ENCODE peak calls at places on chromosome 20, in eight cellular contexts. One of them, this sample, is unnamed.

GRCh38 chr20:48060841-48061720 is 275.8 kb upstream of the SULF2 start:
- DNase-seq in neural crest cell: no peak
- DNase-seq in RWPE1: no peak
- DNase-seq in psoas muscle: no peak
- DNase-seq in retinal pigment epithelial cell: no peak
- DNase-seq in IMR-90: no peak
- DNase-seq in astrocyte of the spinal cord: no peak
- DNase-seq in uterus: no peak
- DNase-seq in this sample: no peak

GRCh38 chr20:48910360-48910781 is 11.1 kb upstream of the ARFGEF2 start:
- DNase-seq in neural crest cell: no peak
- DNase-seq in RWPE1: no peak
- DNase-seq in psoas muscle: no peak
- DNase-seq in retinal pigment epithelial cell: no peak
- DNase-seq in IMR-90: no peak
- DNase-seq in astrocyte of the spinal cord: peak
- DNase-seq in uterus: no peak
- DNase-seq in this sample: no peak

GRCh38 chr20:37276494-37277252 is 12.8 kb upstream of the MANBAL start:
- DNase-seq in neural crest cell: no peak
- DNase-seq in RWPE1: peak
- DNase-seq in psoas muscle: peak
- DNase-seq in retinal pigment epithelial cell: no peak
- DNase-seq in IMR-90: peak
- DNase-seq in astrocyte of the spinal cord: peak
- DNase-seq in uterus: peak
- DNase-seq in this sample: peak

GRCh38 chr20:52150440-52151258 is 40.9 kb downstream of the ZFP64 start:
- DNase-seq in neural crest cell: peak
- DNase-seq in RWPE1: peak
- DNase-seq in psoas muscle: no peak
- DNase-seq in retinal pigment epithelial cell: no peak
- DNase-seq in IMR-90: peak
- DNase-seq in astrocyte of the spinal cord: peak
- DNase-seq in uterus: no peak
- DNase-seq in this sample: peak

GRCh38 chr20:49323622-49324238 is 45.9 kb upstream of the ZNFX1 start:
- DNase-seq in neural crest cell: no peak
- DNase-seq in RWPE1: peak
- DNase-seq in psoas muscle: no peak
- DNase-seq in retinal pigment epithelial cell: no peak
- DNase-seq in IMR-90: peak
- DNase-seq in astrocyte of the spinal cord: peak
- DNase-seq in uterus: no peak
- DNase-seq in this sample: peak

GRCh38 chr20:48131581-48131980 is 346.3 kb upstream of the SULF2 start:
- DNase-seq in neural crest cell: no peak
- DNase-seq in RWPE1: no peak
- DNase-seq in psoas muscle: no peak
- DNase-seq in retinal pigment epithelial cell: no peak
- DNase-seq in IMR-90: no peak
- DNase-seq in astrocyte of the spinal cord: no peak
- DNase-seq in uterus: peak
- DNase-seq in this sample: no peak

GRCh38 chr20:61724376-61724775 is 341.3 kb downstream of the TAF4 start:
- DNase-seq in neural crest cell: no peak
- DNase-seq in RWPE1: no peak
- DNase-seq in psoas muscle: no peak
- DNase-seq in retinal pigment epithelial cell: no peak
- DNase-seq in IMR-90: no peak
- DNase-seq in astrocyte of the spinal cord: peak
- DNase-seq in uterus: no peak
- DNase-seq in this sample: no peak

GRCh38 chr20:59850018-59850641 is 83.3 kb downstream of the SYCP2 start:
- DNase-seq in neural crest cell: no peak
- DNase-seq in RWPE1: peak
- DNase-seq in psoas muscle: no peak
- DNase-seq in retinal pigment epithelial cell: no peak
- DNase-seq in IMR-90: peak
- DNase-seq in astrocyte of the spinal cord: peak
- DNase-seq in uterus: no peak
- DNase-seq in this sample: peak

GRCh38 chr20:54113553-54113952 is 43.2 kb upstream of the BCAS1 start:
- DNase-seq in neural crest cell: no peak
- DNase-seq in RWPE1: no peak
- DNase-seq in psoas muscle: no peak
- DNase-seq in retinal pigment epithelial cell: no peak
- DNase-seq in IMR-90: no peak
- DNase-seq in astrocyte of the spinal cord: no peak
- DNase-seq in uterus: no peak
- DNase-seq in this sample: no peak

GRCh38 chr20:37282558-37282957 is 6.9 kb upstream of the MANBAL start:
- DNase-seq in neural crest cell: no peak
- DNase-seq in RWPE1: peak
- DNase-seq in psoas muscle: no peak
- DNase-seq in retinal pigment epithelial cell: no peak
- DNase-seq in IMR-90: peak
- DNase-seq in astrocyte of the spinal cord: peak
- DNase-seq in uterus: peak
- DNase-seq in this sample: no peak

GRCh38 chr20:15911557-15911956 is 661.7 kb downstream of the KIF16B start:
- DNase-seq in neural crest cell: no peak
- DNase-seq in RWPE1: no peak
- DNase-seq in psoas muscle: no peak
- DNase-seq in retinal pigment epithelial cell: no peak
- DNase-seq in IMR-90: no peak
- DNase-seq in astrocyte of the spinal cord: no peak
- DNase-seq in uterus: no peak
- DNase-seq in this sample: no peak

GRCh38 chr20:22312744-22313346 is 271.5 kb downstream of the FOXA2 start:
- DNase-seq in neural crest cell: peak
- DNase-seq in RWPE1: peak
- DNase-seq in psoas muscle: no peak
- DNase-seq in retinal pigment epithelial cell: no peak
- DNase-seq in IMR-90: peak
- DNase-seq in astrocyte of the spinal cord: peak
- DNase-seq in uterus: no peak
- DNase-seq in this sample: peak

GRCh38 chr20:59152559-59153354 is 10.9 kb upstream of the ZNF831 start:
- DNase-seq in neural crest cell: no peak
- DNase-seq in RWPE1: no peak
- DNase-seq in psoas muscle: no peak
- DNase-seq in retinal pigment epithelial cell: no peak
- DNase-seq in IMR-90: no peak
- DNase-seq in astrocyte of the spinal cord: no peak
- DNase-seq in uterus: no peak
- DNase-seq in this sample: no peak

GRCh38 chr20:59831024-59831900 is 102.2 kb downstream of the SYCP2 start:
- DNase-seq in neural crest cell: no peak
- DNase-seq in RWPE1: peak
- DNase-seq in psoas muscle: no peak
- DNase-seq in retinal pigment epithelial cell: no peak
- DNase-seq in IMR-90: no peak
- DNase-seq in astrocyte of the spinal cord: no peak
- DNase-seq in uterus: no peak
- DNase-seq in this sample: peak

GRCh38 chr20:50129662-50130345 is 16.9 kb upstream of the UBE2V1 start:
- DNase-seq in neural crest cell: no peak
- DNase-seq in RWPE1: peak
- DNase-seq in psoas muscle: no peak
- DNase-seq in retinal pigment epithelial cell: no peak
- DNase-seq in IMR-90: peak
- DNase-seq in astrocyte of the spinal cord: no peak
- DNase-seq in uterus: no peak
- DNase-seq in this sample: no peak

GRCh38 chr20:43189614-43190331 is at the start of gene PTPRT:
- DNase-seq in neural crest cell: no peak
- DNase-seq in RWPE1: no peak
- DNase-seq in psoas muscle: no peak
- DNase-seq in retinal pigment epithelial cell: no peak
- DNase-seq in IMR-90: no peak
- DNase-seq in astrocyte of the spinal cord: no peak
- DNase-seq in uterus: no peak
- DNase-seq in this sample: peak

GRCh38 chr20:61589055-61589385 is 337.0 kb downstream of the CDH4 start:
- DNase-seq in neural crest cell: no peak
- DNase-seq in RWPE1: peak
- DNase-seq in psoas muscle: no peak
- DNase-seq in retinal pigment epithelial cell: peak
- DNase-seq in IMR-90: peak
- DNase-seq in astrocyte of the spinal cord: peak
- DNase-seq in uterus: no peak
- DNase-seq in this sample: no peak

GRCh38 chr20:50572922-50573777 is 63.0 kb downstream of the PTPN1 start:
- DNase-seq in neural crest cell: no peak
- DNase-seq in RWPE1: no peak
- DNase-seq in psoas muscle: peak
- DNase-seq in retinal pigment epithelial cell: peak
- DNase-seq in IMR-90: peak
- DNase-seq in astrocyte of the spinal cord: peak
- DNase-seq in uterus: no peak
- DNase-seq in this sample: no peak

GRCh38 chr20:5090191-5090590 is 29.6 kb downstream of the PCNA start:
- DNase-seq in neural crest cell: no peak
- DNase-seq in RWPE1: no peak
- DNase-seq in psoas muscle: no peak
- DNase-seq in retinal pigment epithelial cell: no peak
- DNase-seq in IMR-90: no peak
- DNase-seq in astrocyte of the spinal cord: no peak
- DNase-seq in uterus: no peak
- DNase-seq in this sample: peak

GRCh38 chr20:49344975-49345374 is 67.1 kb upstream of the ZNFX1 start:
- DNase-seq in neural crest cell: no peak
- DNase-seq in RWPE1: peak
- DNase-seq in psoas muscle: peak
- DNase-seq in retinal pigment epithelial cell: peak
- DNase-seq in IMR-90: peak
- DNase-seq in astrocyte of the spinal cord: peak
- DNase-seq in uterus: peak
- DNase-seq in this sample: no peak

GRCh38 chr20:24781061-24781980 is 167.7 kb upstream of the CST7 start:
- DNase-seq in neural crest cell: no peak
- DNase-seq in RWPE1: peak
- DNase-seq in psoas muscle: peak
- DNase-seq in retinal pigment epithelial cell: no peak
- DNase-seq in IMR-90: peak
- DNase-seq in astrocyte of the spinal cord: peak
- DNase-seq in uterus: no peak
- DNase-seq in this sample: no peak
- TF ChIP-seq CTCF in neural crest cell: peak
- TF ChIP-seq CTCF in RWPE1: no peak
- TF ChIP-seq CTCF in psoas muscle: peak
- TF ChIP-seq CTCF in retinal pigment epithelial cell: peak
- TF ChIP-seq CTCF in IMR-90: peak
- TF ChIP-seq CTCF in astrocyte of the spinal cord: peak
- TF ChIP-seq CTCF in uterus: no peak
- TF ChIP-seq CTCF in this sample: peak

GRCh38 chr20:35619196-35620095 is 3.8 kb downstream of the SPAG4 start:
- DNase-seq in neural crest cell: peak
- DNase-seq in RWPE1: peak
- DNase-seq in psoas muscle: peak
- DNase-seq in retinal pigment epithelial cell: peak
- DNase-seq in IMR-90: peak
- DNase-seq in astrocyte of the spinal cord: peak
- DNase-seq in uterus: peak
- DNase-seq in this sample: peak

GRCh38 chr20:35618372-35619131 is 2.9 kb downstream of the SPAG4 start:
- DNase-seq in neural crest cell: no peak
- DNase-seq in RWPE1: peak
- DNase-seq in psoas muscle: no peak
- DNase-seq in retinal pigment epithelial cell: peak
- DNase-seq in IMR-90: peak
- DNase-seq in astrocyte of the spinal cord: peak
- DNase-seq in uterus: peak
- DNase-seq in this sample: peak

GRCh38 chr20:35620818-35621559 is 5.4 kb downstream of the SPAG4 start:
- DNase-seq in neural crest cell: no peak
- DNase-seq in RWPE1: no peak
- DNase-seq in psoas muscle: no peak
- DNase-seq in retinal pigment epithelial cell: no peak
- DNase-seq in IMR-90: no peak
- DNase-seq in astrocyte of the spinal cord: no peak
- DNase-seq in uterus: no peak
- DNase-seq in this sample: no peak

GRCh38 chr20:35618032-35618371 is 2.4 kb downstream of the SPAG4 start:
- DNase-seq in neural crest cell: no peak
- DNase-seq in RWPE1: no peak
- DNase-seq in psoas muscle: no peak
- DNase-seq in retinal pigment epithelial cell: no peak
- DNase-seq in IMR-90: no peak
- DNase-seq in astrocyte of the spinal cord: no peak
- DNase-seq in uterus: peak
- DNase-seq in this sample: no peak

GRCh38 chr20:35621560-35621946 is 5.9 kb downstream of the SPAG4 start:
- DNase-seq in neural crest cell: no peak
- DNase-seq in RWPE1: no peak
- DNase-seq in psoas muscle: no peak
- DNase-seq in retinal pigment epithelial cell: no peak
- DNase-seq in IMR-90: no peak
- DNase-seq in astrocyte of the spinal cord: no peak
- DNase-seq in uterus: no peak
- DNase-seq in this sample: no peak
- TF ChIP-seq CTCF in neural crest cell: peak
- TF ChIP-seq CTCF in RWPE1: no peak
- TF ChIP-seq CTCF in psoas muscle: no peak
- TF ChIP-seq CTCF in retinal pigment epithelial cell: peak
- TF ChIP-seq CTCF in IMR-90: no peak
- TF ChIP-seq CTCF in astrocyte of the spinal cord: peak
- TF ChIP-seq CTCF in uterus: no peak
- TF ChIP-seq CTCF in this sample: no peak

GRCh38 chr20:32189691-32190607 is 17.6 kb downstream of the PLAGL2 start:
- DNase-seq in neural crest cell: peak
- DNase-seq in RWPE1: no peak
- DNase-seq in psoas muscle: peak
- DNase-seq in retinal pigment epithelial cell: no peak
- DNase-seq in IMR-90: peak
- DNase-seq in astrocyte of the spinal cord: peak
- DNase-seq in uterus: peak
- DNase-seq in this sample: peak
- TF ChIP-seq CTCF in neural crest cell: no peak
- TF ChIP-seq CTCF in RWPE1: no peak
- TF ChIP-seq CTCF in psoas muscle: no peak
- TF ChIP-seq CTCF in retinal pigment epithelial cell: no peak
- TF ChIP-seq CTCF in IMR-90: no peak
- TF ChIP-seq CTCF in astrocyte of the spinal cord: no peak
- TF ChIP-seq CTCF in uterus: peak
- TF ChIP-seq CTCF in this sample: no peak

DNA sequence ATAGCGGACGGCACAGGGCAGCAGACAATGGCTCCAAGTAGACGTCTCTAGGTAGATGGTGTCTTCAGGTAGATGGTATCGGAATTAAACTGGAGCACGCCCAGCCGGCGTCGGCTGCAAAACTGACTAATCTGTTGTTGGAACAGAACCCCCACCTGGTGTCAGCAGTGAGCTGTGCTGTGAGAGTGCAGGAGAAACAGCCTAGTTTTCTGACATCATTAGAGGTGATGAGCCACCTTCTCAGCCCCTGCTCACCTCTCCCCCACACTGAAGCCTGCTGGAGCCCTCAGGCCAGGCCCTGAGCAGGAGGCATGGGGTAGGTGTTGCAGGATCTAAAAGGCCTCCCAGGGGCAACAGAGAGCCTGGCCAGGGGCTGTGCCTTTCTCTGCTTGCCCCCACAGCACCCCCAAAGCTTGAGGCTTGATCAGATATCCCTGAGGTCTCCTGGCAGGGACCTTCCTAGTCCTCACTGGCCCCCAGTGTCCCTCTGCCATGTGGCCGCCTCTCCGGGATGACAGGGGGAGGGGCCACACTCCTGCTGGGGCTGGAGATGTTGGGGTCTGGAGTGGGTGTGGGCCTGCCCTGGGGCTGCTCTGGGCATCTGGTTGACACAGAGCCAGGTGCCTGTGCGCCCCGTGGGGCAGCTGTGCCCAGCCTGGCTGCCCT is 6.9 kb upstream of the HELZ2 start:
- DNase-seq in neural crest cell: no peak
- DNase-seq in RWPE1: peak
- DNase-seq in psoas muscle: no peak
- DNase-seq in retinal pigment epithelial cell: no peak
- DNase-seq in IMR-90: peak
- DNase-seq in astrocyte of the spinal cord: peak
- DNase-seq in uterus: peak
- DNase-seq in this sample: peak
- TF ChIP-seq CTCF in neural crest cell: peak
- TF ChIP-seq CTCF in RWPE1: peak
- TF ChIP-seq CTCF in psoas muscle: no peak
- TF ChIP-seq CTCF in retinal pigment epithelial cell: peak
- TF ChIP-seq CTCF in IMR-90: peak
- TF ChIP-seq CTCF in astrocyte of the spinal cord: peak
- TF ChIP-seq CTCF in uterus: no peak
- TF ChIP-seq CTCF in this sample: peak